ENCODE peak calls at places on chromosomes 16 and 17, in four cellular contexts. A, T, Z and F are unnamed samples. For H3K4me1 and H3K27me3, the result is how much of the 10 kb centered on the place peaks cover.

GRCh38 chr16:85465328-85466307 is 147.5 kb upstream of the GSE1 start:
- DNase-seq in A (peak), T (no peak), Z (peak), F (no peak)

GRCh38 chr17:82178499-82179290 is 33.9 kb downstream of the CCDC57 start:
- DNase-seq in A (no peak), T (no peak), Z (no peak), F (peak)

GRCh38 chr16:54462766-54463165 is 176.2 kb upstream of the IRX3 start:
- DNase-seq in A (no peak), T (no peak), Z (no peak), F (no peak)

GRCh38 chr16:65965632-65966031 is 400.9 kb upstream of the CDH5 start:
- DNase-seq in A (no peak), T (no peak), Z (no peak), F (no peak)

GRCh38 chr17:36728030-36728991 is 126.9 kb downstream of the MRM1 start:
- DNase-seq in A (no peak), T (no peak), Z (peak), F (no peak)

GRCh38 chr17:57954421-57955182 is 610 bp downstream of the CUEDC1 start:
- DNase-seq in A (peak), T (no peak), Z (peak), F (peak)

GRCh38 chr17:47995241-47995935 is 24.5 kb downstream of the CDK5RAP3 start:
- DNase-seq in A (no peak), T (no peak), Z (no peak), F (no peak)

GRCh38 chr17:45366691-45367090 is 49.9 kb upstream of the MAP3K14 start:
- DNase-seq in A (no peak), T (no peak), Z (peak), F (peak)

GRCh38 chr17:3557768-3558583 is at the start of gene TRPV3:
- DNase-seq in A (no peak), T (no peak), Z (peak), F (no peak)

GRCh38 chr17:77433385-77434135 is 292.8 kb downstream of the SEC14L1 start:
- DNase-seq in A (peak), T (no peak), Z (peak), F (peak)

GRCh38 chr17:12731839-12732238 is 57.5 kb upstream of the ARHGAP44 start:
- DNase-seq in A (no peak), T (no peak), Z (peak), F (no peak)

GRCh38 chr17:42453544-42453943 is 5.1 kb upstream of the ATP6V0A1 start:
- DNase-seq in A (no peak), T (no peak), Z (no peak), F (no peak)

GRCh38 chr17:33968350-33969044 is 286.6 kb upstream of the CCL2 start:
- DNase-seq in A (no peak), T (no peak), Z (no peak), F (no peak)

GRCh38 chr16:27427538-27427937 is 25.6 kb downstream of the IL21R start:
- DNase-seq in A (no peak), T (no peak), Z (no peak), F (peak)

GRCh38 chr16:83928341-83929055 is 24.5 kb upstream of the OSGIN1 start:
- DNase-seq in A (peak), T (no peak), Z (peak), F (no peak)

GRCh38 chr16:49756971-49757743 is 98.8 kb downstream of the ZNF423 start:
- DNase-seq in A (no peak), T (no peak), Z (no peak), F (no peak)

GRCh38 chr16:12420661-12421209 is 383.0 kb downstream of the CPPED1 start:
- DNase-seq in A (no peak), T (no peak), Z (no peak), F (peak)

GRCh38 chr16:87086575-87086974 is 230.6 kb downstream of the C16orf95 start:
- DNase-seq in A (peak), T (no peak), Z (no peak), F (no peak)

GRCh38 chr17:45190503-45191282 is 29.0 kb downstream of the HEXIM2 start:
- DNase-seq in A (no peak), T (no peak), Z (no peak), F (no peak)

GRCh38 chr17:9958586-9959281 is 53.7 kb upstream of the RCVRN start:
- DNase-seq in A (no peak), T (no peak), Z (no peak), F (no peak)

GRCh38 chr16:63618896-63619295 is 1503.0 kb downstream of the CDH11 start:
- DNase-seq in A (no peak), T (no peak), Z (no peak), F (no peak)

GRCh38 chr16:88534731-88535141 is 35.5 kb upstream of the ZC3H18 start:
- DNase-seq in A (peak), T (no peak), Z (peak), F (no peak)

GRCh38 chr17:39054111-39054645 is 87.0 kb upstream of the FBXO47 start:
- DNase-seq in A (peak), T (no peak), Z (no peak), F (no peak)

GRCh38 chr16:11949527-11949926 is 7.7 kb upstream of the NPIPB2 start:
- DNase-seq in A (peak), T (no peak), Z (no peak), F (no peak)

GRCh38 chr17:35906559-35907265 is 23.9 kb downstream of the RDM1 start:
- DNase-seq in A (no peak), T (no peak), Z (peak), F (no peak)

GRCh38 chr16:1532081-1532760 is 1.2 kb upstream of the TMEM204 start:
- DNase-seq in A (no peak), T (no peak), Z (peak), F (peak)

GRCh38 chr16:74448990-74449389 is 27.7 kb upstream of the CLEC18B start:
- DNase-seq in A (peak), T (no peak), Z (peak), F (peak)

GRCh38 chr17:66795486-66795885 is 39.4 kb upstream of the CACNG5 start:
- DNase-seq in A (no peak), T (no peak), Z (no peak), F (no peak)

GRCh38 chr16:58011652-58012051 is 10.4 kb downstream of the USB1 start:
- DNase-seq in A (peak), T (no peak), Z (no peak), F (no peak)

GRCh38 chr16:81816793-81817210 is 37.7 kb downstream of the PLCG2 start:
- DNase-seq in A (no peak), T (no peak), Z (no peak), F (no peak)

GRCh38 chr17:79294459-79295071 is 219.9 kb downstream of the ENGASE start:
- DNase-seq in A (peak), T (peak), Z (peak), F (no peak)

GRCh38 chr17:37797206-37797605 is 52.3 kb upstream of the HNF1B start:
- DNase-seq in A (peak), T (no peak), Z (no peak), F (no peak)

GRCh38 chr17:29155235-29155965 is 24.8 kb downstream of the MYO18A start:
- DNase-seq in A (peak), T (no peak), Z (peak), F (no peak)

GRCh38 chr16:12119562-12119961 is 143.0 kb downstream of the SNX29 start:
- DNase-seq in A (peak), T (no peak), Z (peak), F (no peak)

GRCh38 chr16:77480671-77481315 is 46.0 kb upstream of the ADAMTS18 start:
- DNase-seq in A (no peak), T (no peak), Z (no peak), F (no peak)

DNA sequence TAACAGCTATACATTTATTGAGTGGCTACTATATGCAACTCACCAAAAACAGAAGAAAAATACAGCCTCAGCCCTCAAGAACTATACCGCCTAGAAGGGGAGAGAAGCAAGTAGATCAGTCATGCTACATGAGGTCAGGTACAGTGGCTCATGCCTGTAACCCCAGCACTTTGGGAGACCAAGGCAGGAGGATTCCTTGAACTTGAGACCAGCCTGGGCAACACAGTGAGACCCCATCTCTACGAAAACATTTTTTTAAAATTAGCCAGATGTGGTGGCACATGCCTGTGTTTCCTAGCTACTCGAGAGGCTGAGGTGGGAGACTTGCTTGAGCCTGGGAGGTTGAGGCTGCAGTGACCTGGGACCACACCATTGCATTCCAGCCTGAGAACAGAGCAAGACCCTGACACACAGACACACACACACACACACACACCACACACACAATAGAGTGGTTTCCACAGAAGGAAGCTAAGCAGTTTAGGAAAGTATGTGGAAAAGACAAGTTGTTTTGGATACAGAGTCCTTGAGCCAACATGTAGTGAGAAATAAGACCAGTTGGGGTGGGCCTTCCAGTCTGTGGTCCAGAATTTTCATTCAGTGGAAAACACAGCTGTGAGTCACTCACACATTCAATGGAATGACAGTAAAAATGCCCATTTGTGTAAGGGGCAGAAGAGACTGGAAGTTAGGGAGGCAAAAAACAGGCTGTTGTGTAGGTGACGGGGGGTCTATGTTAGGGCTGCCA is 10.8 kb upstream of the SNTB2 start:
- DNase-seq in A (peak), T (no peak), Z (no peak), F (peak)
- H3K4me1 ChIP-seq in A (under half), T (under half), Z (under half), F (half or more)

GRCh38 chr17:1399366-1399678 is 700 bp downstream of the YWHAE start:
- DNase-seq in A (no peak), T (no peak), Z (peak), F (no peak)

GRCh38 chr17:1398900-1399299 is 1.1 kb downstream of the YWHAE start:
- DNase-seq in A (peak), T (no peak), Z (no peak), F (no peak)

GRCh38 chr17:1398028-1398427 is 2.0 kb downstream of the YWHAE start:
- DNase-seq in A (peak), T (no peak), Z (no peak), F (no peak)

GRCh38 chr17:1399679-1400512 is at the start of gene YWHAE:
- DNase-seq in A (peak), T (peak), Z (peak), F (peak)

GRCh38 chr17:1402268-1402598 is 2.2 kb upstream of the YWHAE start:
- DNase-seq in A (no peak), T (no peak), Z (no peak), F (no peak)
- H3K27me3 ChIP-seq in A (under half), T (under half), Z (under half), F (under half)

DNA sequence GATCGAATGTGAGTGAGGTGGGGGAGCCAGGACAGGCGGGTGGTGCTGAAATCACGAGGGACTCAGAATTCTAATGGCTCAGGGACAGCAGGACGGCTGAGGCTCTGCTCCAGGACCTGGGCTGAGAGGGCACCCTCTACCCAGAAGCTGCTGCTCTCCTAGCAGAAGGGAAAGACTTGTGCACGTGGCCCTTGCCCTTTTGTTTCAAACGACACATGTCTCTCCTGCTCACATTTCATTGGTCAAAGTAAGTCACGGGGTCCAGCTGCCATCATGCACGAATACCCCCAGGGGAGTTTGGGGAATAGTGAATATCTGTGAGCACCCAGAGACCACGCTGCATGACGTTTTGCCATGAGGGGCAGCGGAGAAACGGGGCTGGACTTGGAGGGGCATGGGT is 73.2 kb downstream of the RTN4RL1 start:
- DNase-seq in A (no peak), T (no peak), Z (no peak), F (no peak)
- H3K4me1 ChIP-seq in A (under half), T (under half), Z (under half), F (under half)

GRCh38 chr17:61461586-61461966 is 9.4 kb downstream of the TBX4 start:
- DNase-seq in A (no peak), T (no peak), Z (no peak), F (peak)

GRCh38 chr17:61459434-61459809 is 7.2 kb downstream of the TBX4 start:
- DNase-seq in A (no peak), T (no peak), Z (no peak), F (no peak)

GRCh38 chr17:61461967-61462733 is 9.9 kb downstream of the TBX4 start:
- DNase-seq in A (no peak), T (no peak), Z (no peak), F (peak)

GRCh38 chr17:61459968-61460718 is 7.9 kb downstream of the TBX4 start:
- DNase-seq in A (no peak), T (no peak), Z (no peak), F (peak)

DNA sequence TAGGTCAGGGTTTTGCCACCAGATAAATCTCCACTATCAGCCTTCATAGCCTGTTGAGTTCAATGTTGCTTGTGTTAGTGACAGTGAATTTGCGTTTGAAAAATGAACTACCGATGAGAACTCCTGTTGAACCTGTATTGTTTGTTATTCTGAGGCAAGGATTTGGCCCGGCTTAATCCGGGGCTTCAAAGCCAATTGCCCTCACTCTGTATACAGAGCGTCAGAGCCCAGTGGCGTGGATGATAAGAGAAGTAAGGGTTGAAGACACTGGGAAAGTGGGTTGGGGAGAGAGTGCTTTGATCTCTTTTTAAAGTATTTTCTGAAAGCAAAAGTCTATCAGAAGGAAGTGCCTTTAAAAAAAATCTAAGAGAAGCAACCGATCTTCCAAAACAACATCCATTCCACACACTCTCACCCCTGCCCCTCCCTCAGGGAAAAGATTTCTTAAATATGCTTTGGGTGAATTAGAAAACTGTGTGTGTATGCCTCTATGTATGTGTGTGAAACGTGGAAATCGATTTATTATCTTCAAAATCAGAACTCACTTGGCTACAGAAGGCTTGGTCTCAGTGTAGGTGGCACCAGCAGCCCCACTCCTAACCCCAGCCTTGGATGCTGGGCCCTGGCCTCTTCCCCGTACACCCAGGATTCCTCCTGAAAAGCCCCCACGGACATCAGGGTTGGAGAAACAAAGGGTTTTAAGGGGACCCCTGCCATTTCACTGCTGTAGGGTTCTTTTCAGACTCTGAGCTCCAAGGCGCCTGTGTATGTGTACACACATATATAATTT is 8.8 kb downstream of the TBX4 start:
- DNase-seq in A (peak), T (no peak), Z (no peak), F (peak)
- H3K27me3 ChIP-seq in A (half or more), T (half or more), Z (under half), F (half or more)

GRCh38 chr17:80769516-80769915 is 222.1 kb upstream of the CHMP6 start:
- DNase-seq in A (no peak), T (no peak), Z (no peak), F (peak)
- H3K4me1 ChIP-seq in A (under half), T (under half), Z (under half), F (under half)